ENCODE peak calls at places on chromosome 16, in four cellular contexts. G is WTC11, O is K562, V is HepG2. S is an unnamed sample.

GRCh38 chr16:88705076-88705684 is 1.0 kb downstream of the RNF166 start:
- DNase-seq in G (no peak), O (no peak), V (no peak), S (no peak)

GRCh38 chr16:68421076-68421475 is 27.2 kb downstream of the SMPD3 start:
- DNase-seq in G (no peak), O (no peak), V (no peak), S (no peak)

GRCh38 chr16:86165479-86165878 is 266.5 kb downstream of the IRF8 start:
- DNase-seq in G (no peak), O (no peak), V (no peak), S (no peak)

GRCh38 chr16:82776466-82777146 is 149.8 kb downstream of the CDH13 start:
- DNase-seq in G (no peak), O (no peak), V (no peak), S (no peak)

GRCh38 chr16:74025-74424 is 1.6 kb upstream of the RHBDF1 start:
- DNase-seq in G (no peak), O (no peak), V (no peak), S (no peak)

GRCh38 chr16:23539984-23540816 is 16.9 kb downstream of the EARS2 start:
- DNase-seq in G (no peak), O (no peak), V (peak; percentile 99), S (no peak)

GRCh38 chr16:11242658-11243057 is 13.3 kb downstream of the SOCS1 start:
- DNase-seq in G (no peak), O (no peak), V (no peak), S (no peak)

GRCh38 chr16:7953360-7953759 is 620.7 kb downstream of the RBFOX1 start:
- DNase-seq in G (no peak), O (no peak), V (no peak), S (no peak)

GRCh38 chr16:71894229-71894920 is 956 bp upstream of the IST1 start:
- DNase-seq in G (peak; percentile 64), O (no peak), V (peak; percentile 56), S (no peak)

GRCh38 chr16:2530629-2531318 is 434 bp downstream of the CEMP1 start:
- DNase-seq in G (no peak), O (no peak), V (no peak), S (no peak)

GRCh38 chr16:69566437-69567030 is 768 bp downstream of the NFAT5 start:
- DNase-seq in G (peak; percentile 46), O (peak; percentile 77), V (peak; percentile 40), S (no peak)

GRCh38 chr16:12178251-12178990 is 201.9 kb downstream of the SNX29 start:
- DNase-seq in G (no peak), O (no peak), V (no peak), S (no peak)

GRCh38 chr16:48720266-48720665 is 110.3 kb upstream of the N4BP1 start:
- DNase-seq in G (peak; percentile 74), O (no peak), V (peak; percentile 15), S (no peak)

GRCh38 chr16:78444-79145 is 570 bp downstream of the MPG start:
- DNase-seq in G (no peak), O (no peak), V (no peak), S (no peak)

GRCh38 chr16:87671715-87672270 is 69.5 kb downstream of the JPH3 start:
- DNase-seq in G (no peak), O (no peak), V (no peak), S (no peak)

GRCh38 chr16:69595127-69596036 is 29.6 kb downstream of the NFAT5 start:
- DNase-seq in G (no peak), O (peak; percentile 23), V (peak; percentile 37), S (no peak)

GRCh38 chr16:1300664-1301476 is 8.6 kb upstream of the UBE2I start:
- DNase-seq in G (peak; percentile 83), O (peak; percentile 81), V (peak; percentile 55), S (no peak)

GRCh38 chr16:15434425-15435215 is at the start of gene BMERB1:
- DNase-seq in G (peak; percentile 83), O (no peak), V (no peak), S (no peak)

GRCh38 chr16:2687531-2688308 is 5.4 kb downstream of the KCTD5 start:
- DNase-seq in G (no peak), O (peak; percentile 7), V (no peak), S (no peak)

GRCh38 chr16:88431651-88432050 is 21.4 kb upstream of the ZFPM1 start:
- DNase-seq in G (no peak), O (no peak), V (no peak), S (no peak)

GRCh38 chr16:1920727-1921155 is 2.5 kb upstream of the HS3ST6 start:
- DNase-seq in G (peak; percentile 83), O (peak; percentile 83), V (no peak), S (no peak)

GRCh38 chr16:70805787-70806186 is 4.8 kb upstream of the VAC14 start:
- DNase-seq in G (no peak), O (no peak), V (no peak), S (no peak)

GRCh38 chr16:69727916-69728270 is 1.5 kb upstream of the NQO1 start:
- DNase-seq in G (no peak), O (no peak), V (no peak), S (no peak)

GRCh38 chr16:81318711-81319110 is 3.9 kb downstream of the GAN start:
- DNase-seq in G (no peak), O (no peak), V (no peak), S (no peak)

GRCh38 chr16:50771366-50771765 is 29.5 kb downstream of the CYLD start:
- DNase-seq in G (no peak), O (no peak), V (no peak), S (no peak)

GRCh38 chr16:70749006-70749678 is 51.8 kb downstream of the VAC14 start:
- DNase-seq in G (no peak), O (no peak), V (no peak), S (no peak)

GRCh38 chr16:56851671-56852400 is 13.2 kb upstream of the SLC12A3 start:
- DNase-seq in G (peak; percentile 40), O (peak; percentile 28), V (peak; percentile 35), S (no peak)

DNA sequence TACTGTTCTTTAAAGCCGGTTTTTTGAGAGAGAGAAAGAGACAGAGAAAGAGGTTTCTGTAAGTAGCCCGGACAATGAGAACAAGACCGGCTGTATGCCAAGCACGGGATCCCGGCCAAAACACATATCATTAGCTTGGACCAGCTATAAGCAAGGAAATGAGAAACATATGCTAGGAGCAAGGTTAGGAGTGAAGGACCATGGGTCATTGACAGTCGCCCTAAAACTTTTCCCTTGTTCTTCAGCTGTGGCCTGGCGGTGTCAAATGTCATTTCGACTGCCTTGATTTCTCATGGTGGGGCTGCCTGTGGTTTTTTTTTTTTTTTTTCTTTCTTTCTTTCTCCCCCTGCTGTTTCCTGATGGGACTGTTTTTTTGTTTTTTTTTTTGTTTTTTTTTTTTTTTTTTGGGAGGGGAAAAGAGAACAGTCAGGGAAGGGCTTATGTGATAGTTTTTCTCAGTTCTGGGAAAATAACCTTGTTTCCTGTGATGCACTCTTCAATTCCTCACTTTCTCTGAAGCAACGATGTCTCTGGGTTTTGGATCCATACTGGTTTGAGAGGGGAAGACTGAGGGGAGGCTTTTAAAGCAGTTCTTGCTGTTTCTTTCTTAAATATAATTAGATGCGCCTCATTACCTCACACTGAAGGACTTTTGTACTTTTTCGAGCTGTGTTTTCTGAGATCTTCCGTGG is 124.8 kb upstream of the ZFHX3 start:
- DNase-seq in G (no peak), O (peak; percentile 32), V (no peak), S (no peak)
- TF ChIP-seq NR2C2 in G (no peak), O (no peak), V (no peak), S (no peak)

DNA sequence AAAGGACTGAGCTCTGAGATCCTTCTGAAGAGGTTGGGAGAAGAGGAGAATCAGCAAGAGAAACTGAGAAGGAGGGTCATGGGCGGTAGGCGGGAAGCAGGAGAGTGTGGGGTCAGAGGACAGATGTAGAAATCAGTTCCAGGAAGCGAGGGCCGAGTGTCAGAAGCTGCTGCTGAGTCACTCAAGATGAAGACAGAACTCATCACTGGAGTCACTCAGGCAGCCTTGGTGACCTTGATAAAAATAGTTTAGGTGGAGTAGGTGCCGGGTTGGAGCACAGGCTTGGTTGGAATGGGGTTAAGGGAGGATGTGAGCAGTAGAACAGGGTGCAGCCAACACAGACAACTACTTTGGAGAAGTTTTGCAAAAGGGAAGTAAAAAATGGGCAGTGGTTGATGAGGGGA is 6.1 kb upstream of the ITGAM start:
- DNase-seq in G (no peak), O (peak; percentile 81), V (peak; percentile 23), S (no peak)
- TF ChIP-seq ATF3 in G (no peak), O (peak; percentile 86), V (no peak), S (no peak)

DNA sequence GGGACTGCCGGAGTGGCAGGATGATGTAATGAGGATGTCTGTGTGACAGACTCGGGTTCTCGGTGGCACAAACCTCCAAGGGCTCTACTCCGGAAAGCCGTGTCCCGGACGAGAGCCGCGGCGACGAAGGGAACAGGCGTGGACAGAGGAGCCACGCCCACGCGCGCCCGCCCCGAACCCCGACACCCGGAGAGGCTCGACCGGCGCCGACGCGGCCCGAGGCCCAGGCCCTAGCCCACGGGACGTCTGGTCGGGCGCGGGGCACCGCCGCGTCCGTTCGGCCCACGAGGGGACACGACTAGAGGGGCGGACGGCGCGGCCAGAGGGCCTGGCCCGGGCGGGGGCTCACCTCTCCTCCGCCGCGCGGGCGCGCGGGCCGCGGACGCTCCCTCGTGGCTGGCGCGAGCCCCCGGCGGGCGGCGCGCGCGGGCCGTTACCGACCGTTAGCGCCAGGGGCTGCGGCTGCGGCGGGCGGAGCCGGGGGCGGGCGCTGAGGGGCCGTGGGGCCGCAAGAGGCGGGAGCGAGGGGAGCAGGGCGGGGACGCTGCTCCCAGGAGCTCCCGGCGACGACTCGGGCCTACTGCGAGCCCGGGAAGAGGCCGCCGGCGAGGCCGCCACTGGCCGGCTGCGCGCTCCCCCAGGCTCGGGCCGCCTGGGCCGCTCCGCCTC is 2.1 kb upstream of the IRX5 start:
- DNase-seq in G (no peak), O (peak; percentile 70), V (no peak), S (no peak)
- TF ChIP-seq NR2C2 in G (no peak), O (no peak), V (no peak), S (no peak)

GRCh38 chr16:53654946-53655345 is 48.7 kb downstream of the RPGRIP1L start:
- DNase-seq in G (no peak), O (no peak), V (no peak), S (no peak)

GRCh38 chr16:53651357-53651756 is 52.3 kb downstream of the RPGRIP1L start:
- DNase-seq in G (peak; percentile 40), O (no peak), V (no peak), S (no peak)
- TF ChIP-seq ATF3 in G (no peak), O (no peak), V (no peak), S (no peak)

GRCh38 chr16:29807426-29808218 is 1.3 kb downstream of the MAZ start:
- DNase-seq in G (peak; percentile 76), O (peak; percentile 42), V (peak; percentile 81), S (no peak)
- TF ChIP-seq NR2C2 in G (no peak), O (peak; percentile 27), V (peak; percentile 71), S (no peak)

GRCh38 chr16:67013238-67013822 is 15.6 kb upstream of the CBFB start:
- DNase-seq in G (no peak), O (peak; percentile 20), V (no peak), S (no peak)
- TF ChIP-seq ATF3 in G (no peak), O (no peak), V (no peak), S (no peak)

DNA sequence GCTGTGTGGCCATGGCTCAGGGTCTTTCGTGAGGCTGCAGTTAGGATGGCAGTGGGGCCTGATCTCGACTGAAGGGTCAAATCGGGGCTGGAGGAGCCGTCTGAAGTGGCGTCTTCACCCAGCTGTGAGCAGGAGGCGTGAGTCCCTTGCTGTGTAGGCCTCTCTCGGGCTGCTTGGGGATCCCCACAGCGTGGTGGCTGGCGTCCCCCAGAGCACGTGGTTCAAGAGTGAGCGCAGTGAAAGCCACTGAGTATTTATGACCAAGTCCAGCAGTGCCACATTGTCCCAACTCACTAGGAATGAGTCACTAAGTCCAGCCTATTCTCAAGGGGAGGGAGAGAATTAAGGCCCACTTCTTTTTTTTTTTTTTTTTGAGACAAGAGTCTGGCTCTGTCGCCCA is 11.7 kb upstream of the TCF25 start:
- DNase-seq in G (no peak), O (no peak), V (no peak), S (no peak)
- TF ChIP-seq NR2C2 in G (no peak), O (no peak), V (no peak), S (no peak)